ENCODE peak calls at places on chromosome 4, in ten cellular contexts. C is activated CD4-positive, alpha-beta T cell treated with anti-CD3 and anti-CD28 coated beads, Interleukin-2, amount 50 U/mL, for 48 hours; O is CMK; J is Panc1; T is GM10248; Z is mesendoderm; P is RKO; M is left cardiac atrium; I is Jurkat, Clone E6-1; U is non-pigmented ciliary epithelial cell. E is an unnamed sample.

GRCh38 chr4:6372649-6373525 is 99.5 kb downstream of the PPP2R2C start:
- DNase-seq in C (no peak), O (no peak), J (no peak), T (peak), Z (peak), P (peak), M (no peak), I (peak), U (no peak), E (peak)

GRCh38 chr4:3387154-3387942 is 54.4 kb upstream of the HGFAC start:
- DNase-seq in C (no peak), O (no peak), J (no peak), T (peak), Z (no peak), P (no peak), M (no peak), I (no peak), U (no peak), E (no peak)

GRCh38 chr4:46979283-46979682 is 14.1 kb downstream of the GABRA4 start:
- DNase-seq in C (no peak), O (no peak), J (no peak), T (no peak), Z (no peak), P (no peak), M (no peak), I (no peak), U (no peak), E (no peak)

GRCh38 chr4:124111922-124112321 is 600.6 kb downstream of the ANKRD50 start:
- DNase-seq in C (no peak), O (peak), J (peak), T (no peak), Z (peak), P (peak), M (no peak), I (peak), U (peak), E (peak)

GRCh38 chr4:137794779-137795178 is 262.5 kb upstream of the PCDH18 start:
- DNase-seq in C (no peak), O (no peak), J (no peak), T (no peak), Z (no peak), P (no peak), M (no peak), I (no peak), U (no peak), E (no peak)

GRCh38 chr4:167419468-167420133 is 185.3 kb upstream of the SPOCK3 start:
- DNase-seq in C (no peak), O (no peak), J (no peak), T (no peak), Z (peak), P (no peak), M (no peak), I (no peak), U (no peak), E (no peak)

GRCh38 chr4:15354790-15355418 is 72.9 kb upstream of the C1QTNF7 start:
- DNase-seq in C (no peak), O (no peak), J (no peak), T (no peak), Z (no peak), P (no peak), M (no peak), I (no peak), U (no peak), E (no peak)

GRCh38 chr4:149211961-149212360 is 603.7 kb downstream of the IQCM start:
- DNase-seq in C (no peak), O (no peak), J (no peak), T (no peak), Z (no peak), P (no peak), M (no peak), I (no peak), U (no peak), E (no peak)

GRCh38 chr4:138573246-138573645 is 331.1 kb upstream of the SLC7A11 start:
- DNase-seq in C (no peak), O (no peak), J (no peak), T (no peak), Z (no peak), P (no peak), M (no peak), I (no peak), U (no peak), E (no peak)

GRCh38 chr4:81359207-81359606 is 112.5 kb downstream of the RASGEF1B start:
- DNase-seq in C (no peak), O (no peak), J (no peak), T (no peak), Z (no peak), P (no peak), M (no peak), I (no peak), U (no peak), E (no peak)

GRCh38 chr4:87071401-87071800 is 136.6 kb downstream of the AFF1 start:
- DNase-seq in C (no peak), O (no peak), J (no peak), T (no peak), Z (no peak), P (no peak), M (no peak), I (no peak), U (no peak), E (no peak)

GRCh38 chr4:81565137-81565870 is 93.6 kb upstream of the RASGEF1B start:
- DNase-seq in C (no peak), O (no peak), J (no peak), T (no peak), Z (peak), P (no peak), M (peak), I (no peak), U (no peak), E (no peak)

GRCh38 chr4:151887151-151887815 is 126.5 kb upstream of the GATB start:
- DNase-seq in C (no peak), O (no peak), J (no peak), T (peak), Z (no peak), P (peak), M (no peak), I (peak), U (no peak), E (no peak)

GRCh38 chr4:138348055-138348454 is 105.9 kb upstream of the SLC7A11 start:
- DNase-seq in C (no peak), O (no peak), J (no peak), T (no peak), Z (no peak), P (no peak), M (no peak), I (peak), U (no peak), E (no peak)

GRCh38 chr4:1870328-1870577 is 940 bp upstream of the NSD2 start:
- DNase-seq in C (peak), O (no peak), J (no peak), T (peak), Z (peak), P (peak), M (peak), I (peak), U (no peak), E (peak)

GRCh38 chr4:8118035-8118434 is 40.6 kb downstream of the ABLIM2 start:
- DNase-seq in C (no peak), O (no peak), J (no peak), T (no peak), Z (no peak), P (no peak), M (no peak), I (no peak), U (no peak), E (no peak)

GRCh38 chr4:101792056-101792575 is 1.6 kb downstream of the BANK1 start:
- DNase-seq in C (no peak), O (no peak), J (no peak), T (no peak), Z (no peak), P (no peak), M (no peak), I (no peak), U (no peak), E (no peak)

GRCh38 chr4:1793496-1793840 is 375 bp downstream of the FGFR3 start:
- DNase-seq in C (peak), O (no peak), J (no peak), T (no peak), Z (peak), P (peak), M (peak), I (no peak), U (no peak), E (peak)

GRCh38 chr4:85787133-85787532 is 312.2 kb downstream of the ARHGAP24 start:
- DNase-seq in C (no peak), O (no peak), J (no peak), T (no peak), Z (no peak), P (no peak), M (no peak), I (no peak), U (no peak), E (no peak)

GRCh38 chr4:88971536-88971935 is 85.4 kb downstream of the FAM13A start:
- DNase-seq in C (no peak), O (no peak), J (no peak), T (no peak), Z (no peak), P (no peak), M (no peak), I (no peak), U (no peak), E (no peak)

GRCh38 chr4:38800956-38801450 is 3.6 kb downstream of the TLR1 start:
- DNase-seq in C (no peak), O (no peak), J (no peak), T (no peak), Z (no peak), P (no peak), M (no peak), I (no peak), U (no peak), E (no peak)

GRCh38 chr4:59126159-59126558 is 2016.0 kb upstream of the IGFBP7 start:
- DNase-seq in C (no peak), O (no peak), J (no peak), T (no peak), Z (no peak), P (no peak), M (no peak), I (no peak), U (no peak), E (no peak)

GRCh38 chr4:128386761-128387599 is 99.4 kb upstream of the PGRMC2 start:
- DNase-seq in C (no peak), O (no peak), J (peak), T (no peak), Z (peak), P (peak), M (peak), I (no peak), U (peak), E (no peak)

GRCh38 chr4:21090098-21090666 is 389.9 kb downstream of the PACRGL start:
- DNase-seq in C (no peak), O (no peak), J (no peak), T (no peak), Z (no peak), P (no peak), M (no peak), I (no peak), U (no peak), E (no peak)

GRCh38 chr4:108148316-108148715 is 20.4 kb downstream of the LEF1 start:
- DNase-seq in C (no peak), O (no peak), J (no peak), T (no peak), Z (no peak), P (no peak), M (no peak), I (no peak), U (no peak), E (peak)

GRCh38 chr4:22179124-22179874 is 230.7 kb upstream of the KCNIP4 start:
- DNase-seq in C (no peak), O (no peak), J (no peak), T (no peak), Z (no peak), P (peak), M (no peak), I (no peak), U (peak), E (no peak)

GRCh38 chr4:89249313-89249712 is 58.3 kb downstream of the GPRIN3 start:
- DNase-seq in C (no peak), O (no peak), J (no peak), T (no peak), Z (no peak), P (no peak), M (no peak), I (no peak), U (no peak), E (no peak)